ENCODE peak calls at places on chromosome 20, in four cellular contexts. One of them, this sample, is unnamed.

GRCh38 chr20:52279667-52280180 is 88.1 kb upstream of the ZFP64 start:
- DNase-seq in Panc1: no peak
- DNase-seq in suprapubic skin: no peak
- DNase-seq in stomach: no peak
- DNase-seq in this sample: no peak

GRCh38 chr20:63886054-63886419 is 8.9 kb upstream of the DNAJC5 start:
- DNase-seq in Panc1: no peak
- DNase-seq in suprapubic skin: no peak
- DNase-seq in stomach: no peak
- DNase-seq in this sample: no peak

GRCh38 chr20:60695223-60695622 is 556.8 kb upstream of the CDH4 start:
- DNase-seq in Panc1: no peak
- DNase-seq in suprapubic skin: no peak
- DNase-seq in stomach: no peak
- DNase-seq in this sample: no peak

GRCh38 chr20:51945177-51945576 is 142.9 kb upstream of the SALL4 start:
- DNase-seq in Panc1: no peak
- DNase-seq in suprapubic skin: no peak
- DNase-seq in stomach: no peak
- DNase-seq in this sample: no peak

GRCh38 chr20:51456511-51457280 is 85.8 kb downstream of the NFATC2 start:
- DNase-seq in Panc1: peak
- DNase-seq in suprapubic skin: peak
- DNase-seq in stomach: peak
- DNase-seq in this sample: peak

GRCh38 chr20:46984391-46984790 is 89.7 kb downstream of the EYA2 start:
- DNase-seq in Panc1: no peak
- DNase-seq in suprapubic skin: no peak
- DNase-seq in stomach: peak
- DNase-seq in this sample: no peak

GRCh38 chr20:34062651-34063482 is 49.2 kb downstream of the EIF2S2 start:
- DNase-seq in Panc1: no peak
- DNase-seq in suprapubic skin: no peak
- DNase-seq in stomach: no peak
- DNase-seq in this sample: no peak

GRCh38 chr20:57638895-57639236 is 18.6 kb upstream of the ZBP1 start:
- DNase-seq in Panc1: no peak
- DNase-seq in suprapubic skin: no peak
- DNase-seq in stomach: no peak
- DNase-seq in this sample: no peak

GRCh38 chr20:40370800-40371199 is 318.2 kb downstream of the MAFB start:
- DNase-seq in Panc1: no peak
- DNase-seq in suprapubic skin: no peak
- DNase-seq in stomach: no peak
- DNase-seq in this sample: no peak

GRCh38 chr20:1800777-1801176 is 94.4 kb upstream of the SIRPA start:
- DNase-seq in Panc1: no peak
- DNase-seq in suprapubic skin: no peak
- DNase-seq in stomach: no peak
- DNase-seq in this sample: peak

GRCh38 chr20:18702736-18703135 is 110.8 kb upstream of the SCP2D1 start:
- DNase-seq in Panc1: no peak
- DNase-seq in suprapubic skin: no peak
- DNase-seq in stomach: no peak
- DNase-seq in this sample: no peak

GRCh38 chr20:46056027-46056833 is 27.2 kb downstream of the SLC12A5 start:
- DNase-seq in Panc1: no peak
- DNase-seq in suprapubic skin: no peak
- DNase-seq in stomach: no peak
- DNase-seq in this sample: no peak

GRCh38 chr20:1212607-1213396 is 9.5 kb downstream of the C20orf202 start:
- DNase-seq in Panc1: peak
- DNase-seq in suprapubic skin: peak
- DNase-seq in stomach: peak
- DNase-seq in this sample: peak

GRCh38 chr20:47691632-47692031 is 93.6 kb downstream of the SULF2 start:
- DNase-seq in Panc1: no peak
- DNase-seq in suprapubic skin: no peak
- DNase-seq in stomach: no peak
- DNase-seq in this sample: no peak

GRCh38 chr20:17816804-17817590 is 117.2 kb downstream of the BANF2 start:
- DNase-seq in Panc1: no peak
- DNase-seq in suprapubic skin: no peak
- DNase-seq in stomach: no peak
- DNase-seq in this sample: no peak

GRCh38 chr20:33821270-33821836 is 10.2 kb downstream of the CHMP4B start:
- DNase-seq in Panc1: no peak
- DNase-seq in suprapubic skin: no peak
- DNase-seq in stomach: no peak
- DNase-seq in this sample: no peak

GRCh38 chr20:51444922-51445438 is 97.5 kb downstream of the NFATC2 start:
- DNase-seq in Panc1: no peak
- DNase-seq in suprapubic skin: no peak
- DNase-seq in stomach: no peak
- DNase-seq in this sample: no peak

GRCh38 chr20:62502496-62503095 is 26.8 kb upstream of the GATA5 start:
- DNase-seq in Panc1: no peak
- DNase-seq in suprapubic skin: no peak
- DNase-seq in stomach: no peak
- DNase-seq in this sample: no peak

GRCh38 chr20:63085087-63085861 is 78.5 kb upstream of the BHLHE23 start:
- DNase-seq in Panc1: no peak
- DNase-seq in suprapubic skin: peak
- DNase-seq in stomach: no peak
- DNase-seq in this sample: no peak

GRCh38 chr20:39342463-39342862 is 380.3 kb downstream of the DHX35 start:
- DNase-seq in Panc1: no peak
- DNase-seq in suprapubic skin: no peak
- DNase-seq in stomach: no peak
- DNase-seq in this sample: no peak

GRCh38 chr20:14582855-14583254 is 245.4 kb upstream of the FLRT3 start:
- DNase-seq in Panc1: no peak
- DNase-seq in suprapubic skin: no peak
- DNase-seq in stomach: no peak
- DNase-seq in this sample: no peak

GRCh38 chr20:33675127-33675954 is 1.1 kb upstream of the NECAB3 start:
- DNase-seq in Panc1: no peak
- DNase-seq in suprapubic skin: no peak
- DNase-seq in stomach: no peak
- DNase-seq in this sample: no peak

GRCh38 chr20:40393680-40394079 is 295.4 kb downstream of the MAFB start:
- DNase-seq in Panc1: no peak
- DNase-seq in suprapubic skin: no peak
- DNase-seq in stomach: no peak
- DNase-seq in this sample: no peak

GRCh38 chr20:14055127-14055742 is 59.9 kb downstream of the MACROD2 start:
- DNase-seq in Panc1: peak
- DNase-seq in suprapubic skin: no peak
- DNase-seq in stomach: no peak
- DNase-seq in this sample: peak

GRCh38 chr20:57664476-57664875 is 44.2 kb upstream of the ZBP1 start:
- DNase-seq in Panc1: no peak
- DNase-seq in suprapubic skin: peak
- DNase-seq in stomach: no peak
- DNase-seq in this sample: no peak

GRCh38 chr20:17622086-17622850 is 52.4 kb downstream of the DSTN start:
- DNase-seq in Panc1: no peak
- DNase-seq in suprapubic skin: peak
- DNase-seq in stomach: peak
- DNase-seq in this sample: no peak

GRCh38 chr20:41903614-41904013 is 285.4 kb upstream of the CHD6 start:
- DNase-seq in Panc1: no peak
- DNase-seq in suprapubic skin: no peak
- DNase-seq in stomach: no peak
- DNase-seq in this sample: no peak

GRCh38 chr20:38762174-38762573 is 13.9 kb downstream of the ACTR5 start:
- DNase-seq in Panc1: no peak
- DNase-seq in suprapubic skin: no peak
- DNase-seq in stomach: no peak
- DNase-seq in this sample: no peak

GRCh38 chr20:48733296-48733790 is 94.5 kb downstream of the PREX1 start:
- DNase-seq in Panc1: no peak
- DNase-seq in suprapubic skin: no peak
- DNase-seq in stomach: no peak
- DNase-seq in this sample: no peak

GRCh38 chr20:37356387-37356786 is 10.4 kb downstream of the SRC start:
- DNase-seq in Panc1: no peak
- DNase-seq in suprapubic skin: peak
- DNase-seq in stomach: peak
- DNase-seq in this sample: no peak
- TF ChIP-seq POLR2AphosphoS5 in Panc1: no peak
- TF ChIP-seq POLR2AphosphoS5 in suprapubic skin: no peak
- TF ChIP-seq POLR2AphosphoS5 in stomach: peak
- TF ChIP-seq POLR2AphosphoS5 in this sample: no peak

GRCh38 chr20:36542516-36543186 is 1.3 kb downstream of the MYL9 start:
- DNase-seq in Panc1: no peak
- DNase-seq in suprapubic skin: no peak
- DNase-seq in stomach: no peak
- DNase-seq in this sample: no peak

GRCh38 chr20:36544134-36545018 is 3.1 kb downstream of the MYL9 start:
- DNase-seq in Panc1: no peak
- DNase-seq in suprapubic skin: no peak
- DNase-seq in stomach: no peak
- DNase-seq in this sample: peak

GRCh38 chr20:36542019-36542488 is 735 bp downstream of the MYL9 start:
- DNase-seq in Panc1: no peak
- DNase-seq in suprapubic skin: no peak
- DNase-seq in stomach: no peak
- DNase-seq in this sample: peak

GRCh38 chr20:36541227-36542018 is at the start of gene MYL9:
- DNase-seq in Panc1: no peak
- DNase-seq in suprapubic skin: peak
- DNase-seq in stomach: peak
- DNase-seq in this sample: peak

DNA sequence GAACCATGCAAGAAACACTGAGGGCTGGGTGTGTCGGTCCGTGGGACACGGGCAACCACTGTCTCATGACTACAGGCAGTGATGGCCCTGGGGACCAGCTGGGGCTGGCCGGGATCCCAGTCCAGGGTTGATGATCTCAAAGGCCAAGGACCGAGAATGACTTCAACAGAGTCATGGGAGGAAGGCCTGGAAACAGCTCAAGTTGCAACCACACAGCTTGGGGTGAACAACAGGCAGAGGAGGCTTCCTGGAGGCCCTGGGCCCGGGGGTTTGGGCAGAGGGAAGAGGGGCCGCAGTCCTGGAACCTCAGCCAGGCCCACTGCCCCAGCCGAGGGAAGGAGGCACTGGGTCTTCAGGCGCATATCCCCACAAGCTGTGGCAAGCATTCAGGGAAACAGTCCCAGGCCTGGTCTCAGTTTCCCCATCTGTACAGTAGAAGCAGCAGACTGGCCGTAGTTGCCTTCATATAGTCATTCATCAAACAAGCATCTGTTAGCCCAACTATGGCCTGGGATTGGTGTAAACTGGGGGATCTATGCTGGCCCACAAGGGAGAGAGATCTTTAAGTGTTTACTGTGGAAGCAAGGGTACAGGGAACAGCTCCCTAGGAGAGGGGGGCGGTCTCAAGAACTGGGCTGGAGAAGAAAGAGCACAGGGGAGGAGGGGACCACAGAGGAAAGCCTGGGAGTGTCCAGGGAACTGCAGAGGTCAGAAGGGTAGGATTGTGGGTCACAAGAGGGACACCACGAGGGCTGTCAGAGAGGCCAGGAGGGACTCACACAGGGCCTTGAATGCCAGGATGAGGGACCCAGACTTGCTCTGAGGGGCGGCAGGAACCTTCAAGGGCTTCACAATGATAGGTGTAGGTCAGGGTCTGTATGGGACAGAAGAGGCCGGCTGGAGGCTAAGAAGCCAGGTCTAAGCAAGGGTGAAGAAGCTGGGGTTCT is 2.1 kb downstream of the MYL9 start:
- DNase-seq in Panc1: no peak
- DNase-seq in suprapubic skin: peak
- DNase-seq in stomach: no peak
- DNase-seq in this sample: no peak
- H3K4me3 ChIP-seq in Panc1: no peak
- H3K4me3 ChIP-seq in suprapubic skin: peak
- H3K4me3 ChIP-seq in stomach: peak
- H3K4me3 ChIP-seq in this sample: no peak

GRCh38 chr20:32123088-32123487 is 13.6 kb downstream of the TM9SF4 start:
- DNase-seq in Panc1: no peak
- DNase-seq in suprapubic skin: no peak
- DNase-seq in stomach: no peak
- DNase-seq in this sample: no peak
- H3K27ac ChIP-seq in Panc1: no peak
- H3K27ac ChIP-seq in suprapubic skin: no peak
- H3K27ac ChIP-seq in stomach: no peak
- H3K27ac ChIP-seq in this sample: no peak

GRCh38 chr20:44707259-44707580 is 7.9 kb upstream of the CCN5 start:
- DNase-seq in Panc1: no peak
- DNase-seq in suprapubic skin: no peak
- DNase-seq in stomach: no peak
- DNase-seq in this sample: no peak

GRCh38 chr20:44703956-44704488 is 11.1 kb upstream of the CCN5 start:
- DNase-seq in Panc1: no peak
- DNase-seq in suprapubic skin: no peak
- DNase-seq in stomach: no peak
- DNase-seq in this sample: no peak

GRCh38 chr20:44704551-44704971 is 10.6 kb upstream of the CCN5 start:
- DNase-seq in Panc1: no peak
- DNase-seq in suprapubic skin: no peak
- DNase-seq in stomach: no peak
- DNase-seq in this sample: no peak

GRCh38 chr20:44705364-44706094 is 9.6 kb upstream of the CCN5 start:
- DNase-seq in Panc1: no peak
- DNase-seq in suprapubic skin: no peak
- DNase-seq in stomach: no peak
- DNase-seq in this sample: no peak

DNA sequence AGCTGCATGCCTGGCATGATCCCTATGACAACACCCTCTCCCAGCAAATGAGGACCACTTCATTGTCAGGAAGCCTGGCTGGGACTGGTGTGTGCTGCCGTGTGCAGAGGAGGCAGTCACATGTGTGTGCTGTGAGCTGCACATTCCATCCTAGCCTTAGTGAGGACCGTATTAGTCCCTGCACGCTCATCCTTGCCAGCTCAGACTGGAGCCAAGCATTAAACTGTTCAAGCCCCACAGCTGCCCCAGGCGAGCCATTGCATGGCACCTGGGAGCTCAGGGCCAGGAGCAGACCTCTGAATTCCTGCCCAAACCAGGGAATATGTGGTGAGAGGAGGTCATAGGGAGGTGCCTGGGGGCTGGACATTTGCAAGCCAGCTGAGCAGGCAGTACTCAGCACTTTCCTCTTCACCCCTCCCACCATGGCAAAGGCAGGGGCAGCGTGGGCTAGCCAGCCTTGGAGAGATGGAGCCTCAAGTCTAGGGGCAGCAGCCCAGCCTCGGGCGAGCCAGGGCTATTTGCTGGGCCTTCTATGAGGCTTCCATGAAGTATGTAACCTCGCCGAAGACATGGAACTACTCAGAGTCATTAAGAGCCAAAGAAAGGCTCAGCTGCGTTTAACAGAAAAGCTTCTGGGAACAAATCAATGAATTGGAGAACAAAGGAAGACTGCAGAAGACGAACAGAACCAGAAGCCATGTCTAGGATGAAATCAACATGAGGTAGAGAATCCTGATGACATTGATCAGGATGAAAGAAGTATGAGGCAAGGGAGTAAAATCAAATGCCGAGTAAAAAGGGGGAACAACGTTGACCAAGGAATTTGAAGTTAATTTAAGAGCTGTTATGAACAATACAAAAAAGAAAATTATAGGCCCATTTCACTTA is 8.6 kb upstream of the CCN5 start:
- DNase-seq in Panc1: no peak
- DNase-seq in suprapubic skin: no peak
- DNase-seq in stomach: no peak
- DNase-seq in this sample: no peak
- TF ChIP-seq POLR2AphosphoS5 in Panc1: no peak
- TF ChIP-seq POLR2AphosphoS5 in suprapubic skin: peak
- TF ChIP-seq POLR2AphosphoS5 in stomach: peak
- TF ChIP-seq POLR2AphosphoS5 in this sample: no peak